ENCODE peak calls at places on chromosomes 16 and 17, in four cellular contexts. I is HCT116, F is SK-N-SH, S is K562. Y is an unnamed sample.

GRCh38 chr16:17532338-17532995 is 61.7 kb upstream of the XYLT1 start:
- DNase-seq in I (no peak), F (no peak), S (no peak), Y (no peak)

GRCh38 chr17:40121191-40121885 is 433 bp upstream of the MSL1 start:
- DNase-seq in I (no peak), F (no peak), S (peak), Y (peak)

GRCh38 chr17:79942591-79943353 is 92.9 kb downstream of the TBC1D16 start:
- DNase-seq in I (no peak), F (no peak), S (no peak), Y (peak)

GRCh38 chr17:75774988-75775668 is 9.5 kb upstream of the UNK start:
- DNase-seq in I (no peak), F (peak), S (no peak), Y (no peak)

GRCh38 chr16:49491736-49492089 is 118.1 kb downstream of the C16orf78 start:
- DNase-seq in I (peak), F (no peak), S (no peak), Y (peak)

GRCh38 chr16:56603589-56603988 is 4.8 kb upstream of the MT2A start:
- DNase-seq in I (peak), F (peak), S (peak), Y (peak)

GRCh38 chr16:11562941-11563340 is 23.8 kb downstream of the LITAF start:
- DNase-seq in I (no peak), F (no peak), S (no peak), Y (no peak)

GRCh38 chr16:52016387-52016786 is 530.6 kb downstream of the TOX3 start:
- DNase-seq in I (no peak), F (no peak), S (no peak), Y (no peak)

GRCh38 chr17:49434821-49435581 is 20.3 kb upstream of the PHB1 start:
- DNase-seq in I (peak), F (peak), S (peak), Y (peak)

GRCh38 chr16:48537909-48538745 is 71.9 kb downstream of the N4BP1 start:
- DNase-seq in I (no peak), F (no peak), S (no peak), Y (no peak)

GRCh38 chr17:49217651-49218413 is 7.3 kb downstream of the ABI3 start:
- DNase-seq in I (no peak), F (peak), S (no peak), Y (no peak)

GRCh38 chr17:7677388-7678067 is 9.8 kb downstream of the TP53 start:
- DNase-seq in I (no peak), F (no peak), S (no peak), Y (no peak)

GRCh38 chr17:48100591-48101011 is 677 bp downstream of the CBX1 start:
- DNase-seq in I (peak), F (peak), S (peak), Y (peak)

GRCh38 chr16:22220714-22221113 is 14.6 kb downstream of the EEF2K start:
- DNase-seq in I (no peak), F (no peak), S (no peak), Y (no peak)

GRCh38 chr17:12510535-12510934 is 155.2 kb upstream of the MYOCD start:
- DNase-seq in I (no peak), F (no peak), S (no peak), Y (no peak)

GRCh38 chr17:6061290-6061689 is 8.9 kb upstream of the WSCD1 start:
- DNase-seq in I (peak), F (no peak), S (no peak), Y (no peak)

GRCh38 chr16:27378871-27379580 is 22.9 kb upstream of the IL21R start:
- DNase-seq in I (no peak), F (no peak), S (no peak), Y (no peak)

GRCh38 chr16:30894540-30895368 is 877 bp upstream of the BCL7C start:
- DNase-seq in I (no peak), F (no peak), S (peak), Y (no peak)

GRCh38 chr16:64089697-64090096 is 1032.2 kb downstream of the CDH11 start:
- DNase-seq in I (no peak), F (peak), S (peak), Y (no peak)

GRCh38 chr16:64090327-64090726 is 1031.5 kb downstream of the CDH11 start:
- DNase-seq in I (no peak), F (no peak), S (no peak), Y (no peak)

GRCh38 chr17:42653179-42654124 is 5.6 kb upstream of the TUBG2 start:
- DNase-seq in I (no peak), F (peak), S (peak), Y (no peak)

GRCh38 chr16:8677481-8677880 is 3.1 kb downstream of the ABAT start:
- DNase-seq in I (no peak), F (no peak), S (no peak), Y (no peak)

GRCh38 chr16:80054656-80055055 is 454.1 kb upstream of the MAF start:
- DNase-seq in I (no peak), F (no peak), S (no peak), Y (no peak)

GRCh38 chr17:18963126-18964017 is 11.4 kb downstream of the SLC5A10 start:
- DNase-seq in I (no peak), F (no peak), S (no peak), Y (no peak)

GRCh38 chr16:82082543-82083244 is 47.6 kb downstream of the HSD17B2 start:
- DNase-seq in I (peak), F (no peak), S (no peak), Y (no peak)

GRCh38 chr17:67095803-67096202 is 51.4 kb downstream of the CACNG1 start:
- DNase-seq in I (no peak), F (no peak), S (no peak), Y (no peak)

GRCh38 chr16:19283637-19284036 is 1.9 kb upstream of the CLEC19A start:
- DNase-seq in I (no peak), F (no peak), S (no peak), Y (no peak)

GRCh38 chr16:50247123-50247905 is 19.0 kb upstream of the ADCY7 start:
- DNase-seq in I (no peak), F (no peak), S (no peak), Y (no peak)

GRCh38 chr17:20122236-20122879 is 113.2 kb downstream of the SPECC1 start:
- DNase-seq in I (no peak), F (no peak), S (no peak), Y (no peak)

GRCh38 chr16:15502041-15502725 is 67.8 kb downstream of the BMERB1 start:
- DNase-seq in I (peak), F (no peak), S (peak), Y (no peak)
- TF ChIP-seq JUND in I (peak), F (peak), S (peak), Y (no peak)

GRCh38 chr17:82155606-82156005 is 57.0 kb downstream of the CCDC57 start:
- DNase-seq in I (no peak), F (no peak), S (no peak), Y (no peak)
- TF ChIP-seq JUND in I (no peak), F (no peak), S (no peak), Y (no peak)

GRCh38 chr17:2062571-2063183 is 7.8 kb downstream of the HIC1 start:
- DNase-seq in I (no peak), F (no peak), S (peak), Y (no peak)
- TF ChIP-seq JUND in I (no peak), F (no peak), S (no peak), Y (no peak)

GRCh38 chr17:44220211-44221071 is 966 bp upstream of the UBTF start:
- DNase-seq in I (no peak), F (peak), S (peak), Y (no peak)
- TF ChIP-seq JUND in I (no peak), F (no peak), S (no peak), Y (no peak)

GRCh38 chr16:54216268-54217187 is 70.1 kb downstream of the IRX3 start:
- DNase-seq in I (no peak), F (no peak), S (no peak), Y (no peak)
- TF ChIP-seq JUND in I (no peak), F (no peak), S (no peak), Y (no peak)

GRCh38 chr16:89115216-89115949 is 21.7 kb downstream of the ACSF3 start:
- DNase-seq in I (no peak), F (no peak), S (peak), Y (no peak)
- TF ChIP-seq JUND in I (no peak), F (no peak), S (peak), Y (no peak)

DNA sequence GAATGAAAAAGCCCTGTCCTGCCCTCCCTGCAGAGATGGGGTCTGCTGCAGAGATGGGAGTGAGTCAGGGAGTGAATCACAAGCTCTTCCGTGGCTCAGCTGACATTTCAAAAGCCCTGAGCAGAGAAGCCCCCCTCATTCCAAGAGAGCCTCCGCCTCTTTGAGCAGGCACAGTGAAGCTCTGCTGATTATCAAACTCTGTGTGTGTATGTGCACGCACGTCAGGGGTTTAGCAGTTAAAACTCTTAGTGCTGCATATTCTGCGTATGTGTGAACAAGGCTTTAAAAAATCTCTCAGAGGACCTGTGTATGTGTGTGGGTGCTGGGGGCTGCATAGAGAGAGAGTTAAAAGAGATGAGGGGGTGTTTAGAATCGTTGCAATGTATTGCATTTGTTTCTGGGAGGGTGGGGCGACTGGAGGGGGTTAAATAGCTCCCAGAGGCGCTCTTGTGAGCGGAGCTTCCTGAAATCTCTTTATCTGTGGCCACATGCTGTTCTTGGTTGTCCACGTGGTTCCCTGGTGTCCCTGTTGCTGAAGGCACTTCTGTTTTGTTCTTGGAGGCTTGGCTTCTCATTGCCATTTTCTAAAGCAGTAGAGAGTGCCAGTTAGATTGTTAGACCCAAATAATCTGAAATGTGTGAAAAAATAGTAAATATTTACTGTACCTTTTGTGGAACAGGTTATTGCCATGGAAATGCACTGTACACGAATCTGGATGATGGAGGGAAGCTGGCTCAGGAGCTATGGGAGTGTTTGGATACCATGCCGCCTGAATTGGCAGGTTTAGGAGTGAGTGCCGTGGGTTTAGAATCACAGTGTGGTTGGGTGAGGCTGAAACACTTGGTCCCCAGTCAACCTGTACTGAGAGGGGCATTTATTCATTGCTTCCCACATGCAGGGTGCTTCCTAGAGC is 116.6 kb downstream of the PRKCB start:
- DNase-seq in I (no peak), F (peak), S (peak), Y (no peak)
- TF ChIP-seq JUND in I (no peak), F (peak), S (peak), Y (no peak)

GRCh38 chr16:85304337-85304736 is 192.1 kb upstream of the CIBAR2 start:
- DNase-seq in I (no peak), F (no peak), S (no peak), Y (no peak)
- TF ChIP-seq JUND in I (no peak), F (no peak), S (no peak), Y (no peak)

GRCh38 chr16:14146445-14146844 is 75.3 kb downstream of the MRTFB start:
- DNase-seq in I (no peak), F (no peak), S (no peak), Y (no peak)
- TF ChIP-seq JUND in I (no peak), F (no peak), S (no peak), Y (no peak)

Y was measured in T47D.